ENCODE peak calls at places on chromosomes 11 and 22, in four cellular contexts. U, R, Q and J are unnamed samples.

GRCh38 chr22:45884201-45885067 is 92.5 kb downstream of the WNT7B start:
- DNase-seq in R (peak; percentile 49), Q (peak; percentile 40), U (no peak), J (no peak)

GRCh38 chr22:27474112-27474571 is 327.4 kb downstream of the MN1 start:
- DNase-seq in R (no peak), Q (no peak), U (no peak), J (no peak)

GRCh38 chr11:41522899-41523672 is 63.6 kb upstream of the LRRC4C start:
- DNase-seq in Q (no peak), R (no peak), U (no peak), J (no peak)

GRCh38 chr11:109859325-109859724 is 233.9 kb upstream of the ZC3H12C start:
- DNase-seq in R (no peak), Q (no peak), U (no peak), J (no peak)

GRCh38 chr11:70029115-70029830 is 48.8 kb upstream of the ANO1 start:
- DNase-seq in Q (no peak), U (peak; percentile 67), R (no peak), J (no peak)

GRCh38 chr11:1218256-1218787 is 4.5 kb upstream of the MUC5B start:
- DNase-seq in Q (peak; percentile 17), R (peak; percentile 41), U (no peak), J (no peak)

GRCh38 chr11:2306971-2307732 is 5.3 kb downstream of the TSPAN32 start:
- DNase-seq in R (no peak), U (peak; percentile 85), Q (peak; percentile 47), J (no peak)

GRCh38 chr11:12668166-12668565 is 6.1 kb upstream of the TEAD1 start:
- DNase-seq in R (no peak), Q (no peak), U (no peak), J (no peak)

GRCh38 chr11:76654310-76654851 is 16.2 kb downstream of the LRRC32 start:
- DNase-seq in U (peak; percentile 84), Q (no peak), R (peak; percentile 75), J (no peak)

GRCh38 chr22:19146215-19146968 is 1.9 kb upstream of the ESS2 start:
- DNase-seq in Q (no peak), R (no peak), U (no peak), J (no peak)

GRCh38 chr11:123672568-123672967 is 18.1 kb upstream of the SCN3B start:
- DNase-seq in Q (no peak), R (no peak), U (no peak), J (no peak)

GRCh38 chr11:2796091-2796490 is 89.5 kb downstream of the CDKN1C start:
- DNase-seq in Q (no peak), R (peak; percentile 15), U (peak; percentile 75), J (no peak)

GRCh38 chr11:74673956-74674355 is 57.3 kb downstream of the CHRDL2 start:
- DNase-seq in Q (no peak), R (no peak), U (no peak), J (no peak)

GRCh38 chr11:5196067-5196466 is 4.4 kb downstream of the OR51V1 start:
- DNase-seq in U (no peak), R (no peak), Q (no peak), J (no peak)

GRCh38 chr22:39598017-39598965 is 27.7 kb downstream of the CACNA1I start:
- DNase-seq in U (peak; percentile 89), Q (peak; percentile 70), R (peak; percentile 60), J (peak; percentile 23)

GRCh38 chr22:45912910-45913309 is 64.1 kb downstream of the WNT7B start:
- DNase-seq in U (no peak), R (no peak), Q (no peak), J (no peak)

GRCh38 chr11:11504071-11504470 is 117.7 kb downstream of the GALNT18 start:
- DNase-seq in U (no peak), Q (no peak), R (no peak), J (no peak)

GRCh38 chr22:31695423-31695822 is 33.4 kb upstream of the PISD start:
- DNase-seq in U (peak; percentile 53), R (no peak), Q (no peak), J (no peak)

GRCh38 chr22:48641906-48642475 is 1185.7 kb downstream of the BRD1 start:
- DNase-seq in U (no peak), R (no peak), Q (no peak), J (no peak)

GRCh38 chr11:78564037-78564888 is 10.4 kb downstream of the NARS2 start:
- DNase-seq in U (no peak), R (no peak), Q (no peak), J (no peak)

GRCh38 chr11:65476632-65477270 is 22.1 kb upstream of the MALAT1 start:
- DNase-seq in Q (no peak), U (peak; percentile 95), R (peak; percentile 72), J (no peak)

GRCh38 chr11:61832758-61833157 is 4.7 kb downstream of the FADS2 start:
- DNase-seq in U (no peak), R (no peak), Q (no peak), J (no peak)

GRCh38 chr11:33559567-33559966 is 141.1 kb downstream of the C11orf91 start:
- DNase-seq in Q (no peak), U (no peak), R (no peak), J (no peak)

GRCh38 chr11:63635762-63636465 is 21.7 kb upstream of the PLAAT3 start:
- DNase-seq in Q (no peak), R (peak; percentile 58), U (no peak), J (peak; percentile 59)

GRCh38 chr11:57278721-57279095 is 41.7 kb upstream of the APLNR start:
- DNase-seq in R (no peak), Q (no peak), U (peak; percentile 15), J (no peak)

GRCh38 chr11:58608331-58608730 is 14.1 kb upstream of the CNTF start:
- DNase-seq in Q (no peak), U (no peak), R (no peak), J (no peak)

GRCh38 chr22:35424081-35424480 is 24.1 kb downstream of the MCM5 start:
- DNase-seq in U (no peak), Q (no peak), R (no peak), J (no peak)

GRCh38 chr11:17547051-17547577 is at the start of gene OTOG:
- DNase-seq in R (no peak), Q (no peak), U (no peak), J (no peak)

GRCh38 chr11:104772806-104773241 is 125.4 kb downstream of the CASP12 start:
- DNase-seq in Q (no peak), U (no peak), R (no peak), J (no peak)

GRCh38 chr11:122578168-122578825 is 77.2 kb upstream of the UBASH3B start:
- DNase-seq in Q (no peak), R (no peak), U (no peak), J (no peak)
- TF ChIP-seq CTCF in Q (no peak), R (no peak), U (no peak), J (no peak)

DNA sequence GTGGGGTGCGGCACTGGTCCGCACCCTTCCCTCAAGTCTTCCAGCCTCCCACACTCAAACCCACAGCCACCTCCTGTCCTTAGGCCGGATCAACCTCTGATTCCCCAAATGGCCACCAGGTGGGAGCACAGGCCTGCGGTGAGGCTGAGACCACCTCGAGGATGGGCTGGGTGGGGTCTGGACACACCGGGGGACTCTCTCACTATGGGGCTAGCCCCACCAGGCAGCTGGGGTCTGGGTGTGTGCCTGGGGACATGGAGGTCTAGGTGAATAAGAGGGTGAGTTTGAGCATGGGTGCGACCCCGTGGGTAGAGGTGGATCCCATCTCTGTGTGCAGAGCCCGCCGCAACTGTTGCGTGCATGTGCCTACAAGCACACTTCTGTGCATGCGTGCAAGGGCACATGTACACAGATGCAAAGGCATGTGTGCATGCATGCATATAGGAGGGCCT is 32.6 kb downstream of the MYO18B start:
- DNase-seq in U (no peak), R (peak; percentile 37), Q (no peak), J (no peak)
- TF ChIP-seq CTCF in U (no peak), R (peak; percentile 8), Q (no peak), J (no peak)

GRCh38 chr11:15333407-15333806 is 218.7 kb downstream of the INSC start:
- DNase-seq in U (no peak), Q (no peak), R (no peak), J (no peak)

GRCh38 chr11:15326535-15326934 is 211.8 kb downstream of the INSC start:
- DNase-seq in U (no peak), Q (no peak), R (no peak), J (no peak)

GRCh38 chr11:15327786-15328231 is 213.1 kb downstream of the INSC start:
- DNase-seq in U (no peak), R (peak; percentile 57), Q (peak; percentile 52), J (no peak)
- TF ChIP-seq CTCF in U (no peak), R (peak; percentile 56), Q (peak; percentile 54), J (no peak)

GRCh38 chr22:23156286-23156685 is 11.0 kb downstream of the RAB36 start:
- DNase-seq in Q (no peak), R (no peak), U (no peak), J (no peak)

GRCh38 chr22:23159287-23159622 is 14.0 kb downstream of the RAB36 start:
- DNase-seq in R (no peak), U (no peak), Q (no peak), J (no peak)

GRCh38 chr22:23157560-23158515 is 12.6 kb downstream of the RAB36 start:
- DNase-seq in Q (no peak), U (no peak), R (no peak), J (no peak)

GRCh38 chr22:23161029-23161428 is 15.8 kb downstream of the RAB36 start:
- DNase-seq in U (no peak), R (no peak), Q (no peak), J (no peak)

GRCh38 chr22:23158516-23159286 is 13.4 kb downstream of the RAB36 start:
- DNase-seq in Q (no peak), U (no peak), R (no peak), J (no peak)
- TF ChIP-seq CTCF in Q (no peak), U (no peak), R (no peak), J (no peak)

GRCh38 chr11:102864724-102865123 is 10.1 kb downstream of the MMP12 start:
- DNase-seq in R (no peak), Q (no peak), U (no peak), J (no peak)
- TF ChIP-seq CTCF in R (no peak), Q (no peak), U (no peak), J (no peak)

DNA sequence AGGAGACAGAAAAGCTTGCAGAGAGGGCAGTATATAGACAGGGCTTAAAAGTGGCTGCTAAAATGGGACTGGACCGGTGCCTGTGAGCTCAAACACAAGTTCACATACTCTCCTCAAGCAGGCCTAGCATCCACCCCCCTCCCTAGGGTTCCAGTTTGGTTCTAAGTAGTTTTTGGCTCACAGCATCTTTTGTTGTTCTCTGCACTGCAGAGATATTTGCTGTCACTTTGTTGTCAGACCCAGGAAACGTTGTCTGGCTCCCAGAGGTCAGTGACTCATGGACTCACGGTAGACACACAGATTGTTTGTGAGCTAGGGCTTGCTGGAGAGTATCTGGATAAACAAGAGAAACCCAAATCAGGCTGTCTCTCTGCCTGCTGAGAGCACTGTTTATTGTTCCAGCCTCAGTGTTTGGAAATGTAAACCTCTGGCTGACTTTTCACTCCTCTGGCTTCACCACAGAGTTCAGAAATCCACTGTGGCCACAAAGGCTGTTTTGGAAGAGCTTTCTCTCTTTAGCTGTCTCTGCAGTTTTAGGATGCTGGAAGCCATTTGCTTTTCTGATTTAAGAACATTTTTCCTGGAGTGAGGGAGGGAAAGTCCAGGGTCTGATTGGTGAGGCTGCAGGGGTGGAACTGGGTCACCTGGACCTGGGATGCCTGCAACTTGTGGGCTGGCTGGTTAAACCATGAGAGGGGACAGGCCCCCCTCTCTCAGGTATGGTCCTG is 303.7 kb upstream of the PLET1 start:
- DNase-seq in R (no peak), Q (no peak), U (no peak), J (no peak)
- TF ChIP-seq CTCF in R (no peak), Q (no peak), U (no peak), J (no peak)